ENCODE peak calls at places on chromosome X, in five cellular contexts. V, Z, P, D and F are unnamed samples.

GRCh38 chrX:72002886-72003285 is 92.2 kb downstream of the NHSL2 start:
- DNase-seq in D (no peak), Z (peak), V (no peak), P (no peak), F (peak)

GRCh38 chrX:153387987-153388721 is 13.0 kb downstream of the PNMA6E start:
- DNase-seq in V (no peak), Z (peak), P (no peak), D (no peak), F (no peak)

GRCh38 chrX:80246273-80246672 is 174.0 kb upstream of the TENT5D start:
- DNase-seq in Z (no peak), D (no peak), P (no peak), V (no peak), F (no peak)

GRCh38 chrX:71669492-71669891 is 2.1 kb downstream of the LOC101059915 start:
- DNase-seq in Z (no peak), V (no peak), D (no peak), P (no peak), F (no peak)

GRCh38 chrX:19064175-19064574 is 58.1 kb downstream of the ADGRG2 start:
- DNase-seq in D (no peak), P (no peak), Z (no peak), V (no peak), F (peak)

GRCh38 chrX:118847676-118848075 is 24.1 kb downstream of the ZCCHC12 start:
- DNase-seq in P (no peak), D (peak), Z (no peak), V (peak), F (peak)

GRCh38 chrX:124771292-124771691 is 424.9 kb downstream of the SH2D1A start:
- DNase-seq in P (no peak), Z (no peak), V (no peak), D (no peak), F (no peak)

GRCh38 chrX:40617566-40617965 is 5.7 kb upstream of the MPC1L start:
- DNase-seq in P (no peak), Z (no peak), D (no peak), V (peak), F (no peak)

GRCh38 chrX:56766554-56767412 is 37.7 kb downstream of the NBDY start:
- DNase-seq in V (peak), P (peak), Z (peak), D (no peak), F (peak)

GRCh38 chrX:126580877-126581276 is 28.3 kb upstream of the DCAF12L1 start:
- DNase-seq in D (no peak), V (no peak), Z (no peak), P (no peak), F (no peak)

GRCh38 chrX:7983594-7983993 is 56.4 kb upstream of the PNPLA4 start:
- DNase-seq in V (no peak), Z (no peak), P (no peak), D (no peak), F (no peak)

GRCh38 chrX:28016823-28017222 is 35.6 kb upstream of the DCAF8L1 start:
- DNase-seq in D (no peak), V (no peak), Z (no peak), P (no peak), F (no peak)

GRCh38 chrX:2967998-2968909 is 38.1 kb upstream of the ARSH start:
- DNase-seq in V (peak), D (no peak), Z (peak), P (no peak), F (no peak)

GRCh38 chrX:150694738-150695410 is 1.7 kb downstream of the MTMR1 start:
- DNase-seq in P (no peak), Z (no peak), D (no peak), V (no peak), F (no peak)

GRCh38 chrX:66919280-66919832 is 280.5 kb upstream of the EDA2R start:
- DNase-seq in D (no peak), P (no peak), Z (no peak), V (peak), F (no peak)

GRCh38 chrX:150546711-150547153 is 21.7 kb upstream of the MTM1 start:
- DNase-seq in V (no peak), D (no peak), P (no peak), Z (no peak), F (no peak)

GRCh38 chrX:148495156-148495555 is 5.3 kb upstream of the AFF2 start:
- DNase-seq in P (no peak), D (no peak), V (no peak), Z (no peak), F (no peak)
- H3K27ac ChIP-seq in P (no peak), D (no peak), V (no peak), Z (no peak), F (no peak)

DNA sequence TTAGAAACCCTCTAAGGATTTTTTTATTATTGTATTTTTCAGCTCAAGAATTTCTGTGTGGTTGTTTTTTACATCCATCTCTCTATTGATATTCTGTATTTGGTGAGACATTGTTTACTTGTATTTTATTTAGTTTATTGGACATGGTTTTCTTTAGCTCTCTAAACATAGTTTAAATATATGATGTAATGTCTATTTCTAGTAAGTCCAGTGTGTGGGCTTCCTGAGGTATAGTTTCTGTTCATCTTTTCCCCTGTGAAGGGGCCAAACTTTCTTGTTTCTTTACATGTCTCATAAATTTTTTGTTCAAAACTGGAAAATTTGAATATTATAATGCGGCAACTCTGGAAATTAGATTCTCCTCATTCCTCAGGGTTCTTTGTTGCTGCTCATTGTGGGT is 28.2 kb upstream of the ATRX start:
- DNase-seq in V (no peak), Z (no peak), D (no peak), P (no peak), F (no peak)
- H2BK12ac ChIP-seq in V (no peak), Z (no peak), D (no peak), P (no peak), F (no peak)

DNA sequence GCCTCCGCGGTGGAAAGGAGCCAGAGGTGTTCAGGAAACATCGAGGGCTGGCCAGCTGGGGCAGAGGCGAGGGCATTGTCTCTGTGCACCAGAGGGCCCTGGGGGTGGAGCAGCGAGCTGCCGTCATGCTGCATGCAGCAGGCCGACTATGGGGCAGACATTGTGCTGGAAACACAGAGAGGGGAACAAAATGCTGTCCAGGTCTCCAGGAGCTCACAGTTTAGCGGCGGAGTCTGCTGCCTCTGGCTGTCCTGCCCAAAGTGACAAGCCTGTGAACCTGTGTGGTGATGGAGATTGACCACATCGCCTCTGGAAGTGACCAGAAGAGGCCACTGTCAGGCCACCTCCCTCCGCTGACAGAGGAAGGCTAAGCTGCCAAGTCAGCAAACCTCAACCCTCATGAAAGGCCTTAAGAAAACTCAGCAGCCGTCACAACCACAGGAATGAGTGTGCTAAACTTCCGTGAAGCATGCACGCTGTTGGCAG is 20.1 kb upstream of the SASH3 start:
- DNase-seq in P (no peak), Z (no peak), D (no peak), V (peak), F (peak)
- H3K27ac ChIP-seq in P (no peak), Z (no peak), D (no peak), V (no peak), F (no peak)

GRCh38 chrX:5399403-5399802 is 829.3 kb downstream of the NLGN4X start:
- DNase-seq in V (no peak), D (no peak), P (no peak), Z (no peak), F (no peak)

GRCh38 chrX:5397409-5397808 is 831.3 kb downstream of the NLGN4X start:
- DNase-seq in D (no peak), P (no peak), Z (no peak), V (peak), F (no peak)

DNA sequence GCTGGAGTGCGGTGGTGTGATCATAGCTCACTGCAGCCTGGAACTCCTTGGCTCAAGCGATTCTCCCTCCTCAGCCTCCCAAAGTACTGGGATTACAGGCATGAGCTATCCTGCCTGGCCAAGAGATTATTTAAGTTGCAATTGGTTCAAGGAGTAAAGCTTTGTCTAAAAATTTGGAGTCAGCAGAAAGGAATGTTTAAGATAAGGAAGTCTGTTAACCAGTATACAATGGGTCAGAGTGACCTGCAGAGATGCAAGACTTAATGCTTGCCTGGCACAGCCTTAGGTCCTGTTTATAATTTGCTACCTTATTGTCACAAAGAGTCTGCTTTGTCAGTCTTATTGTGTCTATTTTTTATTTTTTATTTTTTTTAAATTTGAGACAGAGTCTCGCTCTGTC is 826.2 kb downstream of the NLGN4X start:
- DNase-seq in D (no peak), P (no peak), Z (no peak), V (peak), F (no peak)
- H2BK12ac ChIP-seq in D (no peak), P (no peak), Z (no peak), V (no peak), F (no peak)

GRCh38 chrX:106964290-106964689 is 35.7 kb downstream of the MORC4 start:
- DNase-seq in P (no peak), V (no peak), D (no peak), Z (no peak), F (no peak)
- H3K27ac ChIP-seq in P (no peak), V (no peak), D (no peak), Z (no peak), F (no peak)

GRCh38 chrX:68631331-68631730 is 16.1 kb upstream of the STARD8 start:
- DNase-seq in V (no peak), D (no peak), P (no peak), Z (no peak), F (no peak)

GRCh38 chrX:68627986-68628385 is 19.5 kb upstream of the STARD8 start:
- DNase-seq in V (no peak), Z (no peak), P (no peak), D (no peak), F (no peak)

GRCh38 chrX:68632491-68632890 is 15.0 kb upstream of the STARD8 start:
- DNase-seq in P (no peak), V (no peak), Z (no peak), D (no peak), F (no peak)

GRCh38 chrX:68634649-68635227 is 12.7 kb upstream of the STARD8 start:
- DNase-seq in D (no peak), V (peak), Z (no peak), P (no peak), F (no peak)

GRCh38 chrX:68633981-68634380 is 13.5 kb upstream of the STARD8 start:
- DNase-seq in P (no peak), Z (no peak), V (peak), D (no peak), F (no peak)
- H2BK12ac ChIP-seq in P (no peak), Z (no peak), V (no peak), D (no peak), F (no peak)

GRCh38 chrX:115642304-115642703 is 81.3 kb downstream of the PLS3 start:
- DNase-seq in Z (peak), D (no peak), P (no peak), V (no peak), F (peak)

GRCh38 chrX:115642895-115643530 is 82.0 kb downstream of the PLS3 start:
- DNase-seq in P (no peak), V (peak), D (peak), Z (no peak), F (peak)

GRCh38 chrX:115639481-115639880 is 78.5 kb downstream of the PLS3 start:
- DNase-seq in D (no peak), Z (no peak), V (no peak), P (no peak), F (no peak)
- H3K27ac ChIP-seq in D (no peak), Z (no peak), V (no peak), P (no peak), F (no peak)

GRCh38 chrX:115311666-115312065 is 22.2 kb downstream of the LUZP4 start:
- DNase-seq in V (peak), P (peak), D (no peak), Z (peak), F (peak)

DNA sequence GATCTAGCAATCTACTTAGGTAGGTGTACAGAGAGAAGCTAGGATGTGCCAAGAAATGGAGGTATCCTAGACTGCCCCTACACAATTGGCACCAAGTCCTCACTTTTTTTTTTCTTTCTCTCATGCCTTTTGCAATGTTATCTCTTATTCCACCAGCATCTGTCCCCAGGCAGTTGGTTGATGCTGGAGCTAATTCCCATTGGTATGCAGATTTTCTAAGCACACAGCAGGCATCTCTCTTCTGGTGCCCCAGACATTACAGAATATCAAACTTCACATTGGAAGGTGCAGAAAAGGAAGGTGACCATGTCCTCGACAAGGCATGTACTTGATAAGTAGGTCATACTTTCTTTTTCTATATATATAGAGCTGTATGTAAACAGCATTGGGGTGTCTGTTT is 21.6 kb downstream of the LUZP4 start:
- DNase-seq in Z (no peak), D (no peak), V (peak), P (no peak), F (no peak)
- H2BK12ac ChIP-seq in Z (no peak), D (no peak), V (no peak), P (no peak), F (no peak)